ENCODE peak calls at places on chromosome 7, in four cellular contexts. J is stimulated activated CD8-positive, alpha-beta memory T cell treated with anti-CD3 and anti-CD28 coated beads, Interleukin-4, amount 100 ng/mL, for 1 hour; F is stromal cell of bone marrow; T is NCI-H146. S is an unnamed sample.

GRCh38 chr7:16509829-16510228 is 16.8 kb upstream of the LRRC72 start:
- DNase-seq in J (no peak), F (no peak), T (no peak), S (no peak)

GRCh38 chr7:94374231-94374630 is 20.5 kb upstream of the COL1A2 start:
- DNase-seq in J (no peak), F (peak; percentile 94), T (no peak), S (no peak)

GRCh38 chr7:13165854-13166253 is 478.4 kb downstream of the ARL4A start:
- DNase-seq in J (no peak), F (no peak), T (no peak), S (no peak)

GRCh38 chr7:116863168-116863670 is 832 bp downstream of the CAPZA2 start:
- DNase-seq in J (no peak), F (no peak), T (peak; percentile 39), S (no peak)

GRCh38 chr7:23467281-23467680 is 3.0 kb downstream of the IGF2BP3 start:
- DNase-seq in J (no peak), F (no peak), T (no peak), S (no peak)

GRCh38 chr7:19939746-19940145 is 166.3 kb upstream of the TMEM196 start:
- DNase-seq in J (no peak), F (peak; percentile 91), T (no peak), S (no peak)

GRCh38 chr7:5417106-5418071 is 6.2 kb downstream of the TNRC18 start:
- DNase-seq in J (no peak), F (no peak), T (no peak), S (no peak)

GRCh38 chr7:148809856-148810255 is 74.2 kb downstream of the EZH2 start:
- DNase-seq in J (no peak), F (no peak), T (no peak), S (no peak)

GRCh38 chr7:69654381-69654780 is 56.1 kb downstream of the AUTS2 start:
- DNase-seq in J (no peak), F (no peak), T (peak; percentile 55), S (peak; percentile 95)

GRCh38 chr7:28483112-28483511 is 70.8 kb downstream of the CREB5 start:
- DNase-seq in J (no peak), F (peak; percentile 43), T (no peak), S (no peak)

GRCh38 chr7:143510854-143511592 is 33.4 kb downstream of the TAS2R41 start:
- DNase-seq in J (no peak), F (no peak), T (peak; percentile 70), S (no peak)

GRCh38 chr7:8160250-8160649 is 101.7 kb downstream of the ICA1 start:
- DNase-seq in J (no peak), F (no peak), T (no peak), S (no peak)

GRCh38 chr7:2018786-2019692 is 213.7 kb downstream of the MAD1L1 start:
- DNase-seq in J (no peak), F (peak; percentile 63), T (no peak), S (no peak)

GRCh38 chr7:20399516-20399915 is 68.8 kb downstream of the ITGB8 start:
- DNase-seq in J (no peak), F (no peak), T (no peak), S (no peak)

GRCh38 chr7:66055321-66055956 is 20.2 kb upstream of the ASL start:
- DNase-seq in J (no peak), F (peak; percentile 24), T (no peak), S (no peak)

GRCh38 chr7:113831509-113831908 is 87.3 kb downstream of the PPP1R3A start:
- DNase-seq in J (no peak), F (peak; percentile 52), T (no peak), S (peak; percentile 50)